ENCODE peak calls at places on chromosome 20, in nine cellular contexts. R is mucosa of descending colon; Z is activated naive CD4-positive, alpha-beta T cell treated with Interleukin-2 at 50 U/mL for 16 hours; Y is NCI-H2081 treated with DMSO at 0.1 percent for 48 hours; K is Right ventricle myocardium inferior; Q is activated T-helper 1 cell treated with Interleukin-2 at 50 U/mL for 16 hours; O is T-cell; H is posterior vena cava; X is caudate nucleus. F is an unnamed sample.

GRCh38 chr20:44594730-44595129 is 12.4 kb downstream of the PKIG start:
- DNase-seq in X (no peak), Z (no peak), H (peak; percentile 56), O (no peak), K (no peak), Q (no peak), R (no peak), Y (no peak), F (no peak)

GRCh38 chr20:2108987-2109386 is 7.4 kb downstream of the STK35 start:
- DNase-seq in O (no peak), Z (no peak), Q (no peak), Y (no peak), R (no peak), H (no peak), X (no peak), K (no peak), F (no peak)

GRCh38 chr20:41654884-41655283 is 36.7 kb upstream of the CHD6 start:
- DNase-seq in R (no peak), X (no peak), H (no peak), Y (no peak), O (no peak), Z (no peak), Q (no peak), K (no peak), F (no peak)

GRCh38 chr20:22106308-22106938 is 401.0 kb downstream of the PAX1 start:
- DNase-seq in H (no peak), X (no peak), R (no peak), Z (no peak), Y (no peak), K (no peak), O (no peak), Q (no peak), F (no peak)

GRCh38 chr20:57316795-57317201 is 12.8 kb upstream of the SPO11 start:
- DNase-seq in Q (no peak), K (no peak), Y (no peak), O (no peak), R (no peak), X (no peak), Z (no peak), H (no peak), F (no peak)

GRCh38 chr20:15475483-15475882 is 1097.8 kb downstream of the KIF16B start:
- DNase-seq in Q (no peak), H (peak; percentile 82), X (no peak), Z (no peak), K (no peak), Y (no peak), O (no peak), R (peak; percentile 49), F (no peak)

GRCh38 chr20:58169441-58169840 is 59.0 kb downstream of the ANKRD60 start:
- DNase-seq in O (no peak), Z (no peak), K (no peak), Q (no peak), X (no peak), R (no peak), Y (no peak), H (no peak), F (no peak)

GRCh38 chr20:32709528-32710121 is 33.6 kb downstream of the COMMD7 start:
- DNase-seq in Z (no peak), X (no peak), Y (no peak), H (no peak), R (no peak), K (no peak), O (no peak), Q (no peak), F (no peak)

GRCh38 chr20:63536997-63537524 is at the start of gene PTK6:
- DNase-seq in Z (no peak), H (peak; percentile 87), O (no peak), K (peak; percentile 87), X (no peak), R (peak; percentile 92), Y (no peak), Q (no peak), F (no peak)

GRCh38 chr20:396619-397431 is 11.3 kb upstream of the RBCK1 start:
- DNase-seq in Y (no peak), Q (no peak), Z (no peak), X (no peak), K (no peak), R (no peak), O (no peak), H (no peak), F (no peak)

GRCh38 chr20:59775221-59776055 is 158.0 kb downstream of the SYCP2 start:
- DNase-seq in H (peak; percentile 61), K (no peak), Q (no peak), R (no peak), X (no peak), Y (no peak), O (no peak), Z (no peak), F (no peak)

GRCh38 chr20:54995021-54995420 is 519.6 kb downstream of the DOK5 start:
- DNase-seq in O (no peak), K (no peak), H (no peak), Y (no peak), Q (no peak), X (no peak), R (no peak), Z (no peak), F (no peak)

GRCh38 chr20:31841928-31842327 is 3.5 kb downstream of the FOXS1 start:
- DNase-seq in Z (no peak), H (peak; percentile 82), X (no peak), Y (no peak), R (no peak), Q (no peak), O (no peak), K (no peak), F (no peak)

GRCh38 chr20:58141971-58142842 is 86.2 kb downstream of the ANKRD60 start:
- DNase-seq in O (no peak), Z (no peak), Q (no peak), H (no peak), X (no peak), Y (no peak), K (no peak), R (no peak), F (no peak)

GRCh38 chr20:38940644-38941043 is 14.4 kb downstream of the FAM83D start:
- DNase-seq in R (no peak), K (no peak), X (no peak), O (no peak), Z (no peak), Y (no peak), H (no peak), Q (no peak), F (no peak)

GRCh38 chr20:64029293-64030117 is 6.5 kb upstream of the C20orf204 start:
- DNase-seq in O (no peak), K (peak; percentile 35), Y (no peak), R (no peak), Q (no peak), Z (no peak), X (no peak), H (no peak), F (no peak)

GRCh38 chr20:48835390-48835789 is 7.6 kb upstream of the PREX1 start:
- DNase-seq in X (no peak), Z (no peak), Q (no peak), H (no peak), O (no peak), Y (no peak), R (no peak), K (no peak), F (no peak)

GRCh38 chr20:52060794-52061714 is 130.5 kb downstream of the ZFP64 start:
- DNase-seq in O (no peak), Q (no peak), X (no peak), Z (no peak), Y (no peak), K (no peak), H (no peak), R (no peak), F (no peak)

GRCh38 chr20:11403711-11404110 is 514.0 kb upstream of the BTBD3 start:
- DNase-seq in K (no peak), R (no peak), Y (no peak), O (no peak), Q (no peak), X (no peak), Z (no peak), H (no peak), F (no peak)

GRCh38 chr20:24522452-24523330 is 53.3 kb downstream of the SYNDIG1 start:
- DNase-seq in H (no peak), Z (no peak), K (no peak), X (no peak), R (no peak), Q (no peak), Y (no peak), O (no peak), F (no peak)

GRCh38 chr20:56411759-56412472 is at the start of gene CASS4:
- DNase-seq in O (peak; percentile 52), K (no peak), Y (no peak), X (no peak), Q (no peak), H (no peak), Z (peak; percentile 35), R (no peak), F (peak; percentile 60)

GRCh38 chr20:3934628-3935027 is 45.4 kb downstream of the PANK2 start:
- DNase-seq in R (no peak), Q (no peak), O (no peak), H (no peak), Y (no peak), X (no peak), K (no peak), Z (no peak), F (no peak)

GRCh38 chr20:58889334-58890072 is 37.0 kb downstream of the GNAS start:
- DNase-seq in X (no peak), K (peak; percentile 63), Y (no peak), H (no peak), R (no peak), Z (no peak), Q (no peak), O (peak; percentile 44), F (no peak)

GRCh38 chr20:46293084-46293483 is 15.2 kb downstream of the CDH22 start:
- DNase-seq in R (no peak), X (no peak), Y (no peak), Z (no peak), O (no peak), Q (no peak), H (no peak), K (no peak), F (no peak)

F was measured in immature natural killer cell.